ENCODE peak calls at places on chromosome 17, in four cellular contexts. C is activated CD8-positive, alpha-beta T cell treated with anti-CD3 and anti-CD28 coated beads for 36 hours; D is neural crest cell; L is ELR. N is an unnamed sample.

GRCh38 chr17:67557921-67558320 is 159.8 kb upstream of the NOL11 start:
- DNase-seq in C (no peak), D (no peak), L (peak; percentile 17), N (no peak)

GRCh38 chr17:37476431-37477130 is 13.1 kb upstream of the DUSP14 start:
- DNase-seq in D (no peak), L (peak; percentile 73), C (no peak), N (no peak)

GRCh38 chr17:56141046-56141839 is 12.0 kb upstream of the ANKFN1 start:
- DNase-seq in L (no peak), D (no peak), C (no peak), N (no peak)

GRCh38 chr17:77555741-77556291 is 402.7 kb upstream of the TNRC6C start:
- DNase-seq in C (no peak), L (no peak), D (no peak), N (no peak)

GRCh38 chr17:1553354-1554266 is 9.0 kb downstream of the PITPNA start:
- DNase-seq in C (no peak), D (no peak), L (no peak), N (no peak)

GRCh38 chr17:31579265-31579664 is 187.8 kb downstream of the RAB11FIP4 start:
- DNase-seq in L (peak; percentile 90), C (no peak), D (no peak), N (peak; percentile 64)

GRCh38 chr17:2063306-2064146 is 8.6 kb downstream of the HIC1 start:
- DNase-seq in D (no peak), C (peak; percentile 56), L (no peak), N (no peak)

GRCh38 chr17:28997811-28998210 is 8.0 kb downstream of the SEZ6 start:
- DNase-seq in C (no peak), D (no peak), L (no peak), N (no peak)

GRCh38 chr17:7281953-7282751 is 634 bp downstream of the SLC2A4 start:
- DNase-seq in C (no peak), D (peak; percentile 22), L (no peak), N (peak; percentile 35)

GRCh38 chr17:57524790-57525543 is 220.1 kb downstream of the CCDC182 start:
- DNase-seq in L (no peak), C (peak; percentile 30), D (no peak), N (no peak)

GRCh38 chr17:56175299-56175935 is 22.1 kb downstream of the ANKFN1 start:
- DNase-seq in D (no peak), C (no peak), L (no peak), N (no peak)

GRCh38 chr17:6098050-6098449 is 27.9 kb downstream of the WSCD1 start:
- DNase-seq in L (no peak), D (no peak), C (no peak), N (no peak)

GRCh38 chr17:58388302-58389190 is 28.8 kb downstream of the RNF43 start:
- DNase-seq in D (no peak), C (no peak), L (no peak), N (no peak)

GRCh38 chr17:333626-334396 is 18.8 kb downstream of the RPH3AL start:
- DNase-seq in D (peak; percentile 38), C (peak; percentile 26), L (no peak), N (peak; percentile 33)

N was measured in HAP-1.